ENCODE peak calls at places on chromosome 14, in five cellular contexts. R, E, S, I and O are unnamed samples.

GRCh38 chr14:56976211-56976610 is 165.9 kb upstream of the OTX2 start:
- DNase-seq in I (no peak), S (no peak), E (no peak), R (no peak), O (no peak)

GRCh38 chr14:68994056-68994455 is 15.0 kb upstream of the ACTN1 start:
- DNase-seq in S (no peak), R (no peak), E (no peak), I (no peak), O (no peak)

GRCh38 chr14:98984719-98985041 is 287.3 kb downstream of the BCL11B start:
- DNase-seq in R (no peak), E (no peak), S (no peak), I (no peak), O (no peak)

GRCh38 chr14:91888641-91889476 is 21.5 kb upstream of the TC2N start:
- DNase-seq in S (no peak), R (peak; percentile 64), I (peak; percentile 51), E (no peak), O (no peak)

GRCh38 chr14:91383439-91383838 is 34.2 kb downstream of the CCDC88C start:
- DNase-seq in S (no peak), E (no peak), I (no peak), R (no peak), O (no peak)

GRCh38 chr14:32073537-32074189 is 3.4 kb upstream of the ARHGAP5 start:
- DNase-seq in E (no peak), S (peak; percentile 56), R (peak; percentile 87), I (peak; percentile 82), O (no peak)

GRCh38 chr14:104562606-104563005 is 17.0 kb upstream of the C14orf180 start:
- DNase-seq in R (no peak), E (no peak), S (no peak), I (no peak), O (no peak)

GRCh38 chr14:90582166-90582565 is 185.3 kb downstream of the CALM1 start:
- DNase-seq in R (no peak), I (no peak), S (no peak), E (no peak), O (no peak)

GRCh38 chr14:65361920-65362319 is 50.6 kb upstream of the FUT8 start:
- DNase-seq in E (no peak), I (peak; percentile 90), R (peak; percentile 88), S (peak; percentile 25), O (no peak)

GRCh38 chr14:92646952-92647461 is 101.4 kb downstream of the LGMN start:
- DNase-seq in E (no peak), R (peak; percentile 86), S (no peak), I (peak; percentile 94), O (no peak)

GRCh38 chr14:73728106-73729014 is 14.2 kb upstream of the PNMA1 start:
- DNase-seq in I (peak; percentile 63), R (peak; percentile 84), E (peak; percentile 96), S (peak; percentile 85), O (peak; percentile 77)

GRCh38 chr14:101732128-101732527 is 29.4 kb upstream of the PPP2R5C start:
- DNase-seq in E (no peak), I (no peak), R (peak; percentile 20), S (no peak), O (no peak)

GRCh38 chr14:105507247-105507646 is 16.2 kb downstream of the TEDC1 start:
- DNase-seq in S (no peak), E (no peak), R (no peak), I (no peak), O (no peak)

GRCh38 chr14:100065942-100066574 is 836 bp downstream of the EVL start:
- DNase-seq in S (no peak), E (no peak), R (peak; percentile 37), I (no peak), O (no peak)

GRCh38 chr14:88468396-88468795 is 82.9 kb downstream of the SPATA7 start:
- DNase-seq in S (no peak), E (no peak), I (peak; percentile 92), R (peak; percentile 37), O (no peak)

GRCh38 chr14:103724116-103724515 is 8.5 kb downstream of the ZFYVE21 start:
- DNase-seq in S (peak; percentile 91), R (peak; percentile 64), E (no peak), I (peak; percentile 36), O (no peak)

GRCh38 chr14:38835874-38836273 is 267.2 kb downstream of the SEC23A start:
- DNase-seq in R (no peak), S (no peak), I (no peak), E (no peak), O (no peak)

GRCh38 chr14:96567289-96567899 is 65.2 kb downstream of the PAPOLA start:
- DNase-seq in I (peak; percentile 50), E (no peak), S (no peak), R (peak; percentile 51), O (no peak)

GRCh38 chr14:60653388-60653690 is 4.1 kb upstream of the SIX1 start:
- DNase-seq in I (no peak), R (no peak), E (no peak), S (no peak), O (no peak)

GRCh38 chr14:36503771-36504741 is 16.0 kb downstream of the NKX2-1 start:
- DNase-seq in I (no peak), R (no peak), S (no peak), E (peak; percentile 76), O (peak; percentile 18)

GRCh38 chr14:99602788-99603415 is 1.1 kb downstream of the CCDC85C start:
- DNase-seq in S (no peak), I (no peak), E (no peak), R (no peak), O (no peak)

GRCh38 chr14:77570706-77571293 is 45.6 kb downstream of the SPTLC2 start:
- DNase-seq in S (no peak), E (no peak), R (no peak), I (no peak), O (no peak)

GRCh38 chr14:77579065-77579464 is 37.4 kb downstream of the SPTLC2 start:
- DNase-seq in S (no peak), E (no peak), I (peak; percentile 54), R (peak; percentile 87), O (no peak)

GRCh38 chr14:77579760-77580159 is 36.7 kb downstream of the SPTLC2 start:
- DNase-seq in E (no peak), S (no peak), I (no peak), R (no peak), O (no peak)

GRCh38 chr14:77573964-77574363 is 42.5 kb downstream of the SPTLC2 start:
- DNase-seq in I (no peak), R (no peak), E (no peak), S (no peak), O (no peak)

GRCh38 chr14:77574446-77575125 is 41.9 kb downstream of the SPTLC2 start:
- DNase-seq in R (peak; percentile 18), E (no peak), S (no peak), I (peak; percentile 76), O (no peak)
- TF ChIP-seq CTCF in R (no peak), E (no peak), S (no peak), I (no peak), O (no peak)

GRCh38 chr14:22526744-22527143 is 62.3 kb downstream of the DAD1 start:
- DNase-seq in E (no peak), R (no peak), I (no peak), S (no peak), O (no peak)
- TF ChIP-seq CTCF in E (no peak), R (no peak), I (no peak), S (no peak), O (no peak)

DNA sequence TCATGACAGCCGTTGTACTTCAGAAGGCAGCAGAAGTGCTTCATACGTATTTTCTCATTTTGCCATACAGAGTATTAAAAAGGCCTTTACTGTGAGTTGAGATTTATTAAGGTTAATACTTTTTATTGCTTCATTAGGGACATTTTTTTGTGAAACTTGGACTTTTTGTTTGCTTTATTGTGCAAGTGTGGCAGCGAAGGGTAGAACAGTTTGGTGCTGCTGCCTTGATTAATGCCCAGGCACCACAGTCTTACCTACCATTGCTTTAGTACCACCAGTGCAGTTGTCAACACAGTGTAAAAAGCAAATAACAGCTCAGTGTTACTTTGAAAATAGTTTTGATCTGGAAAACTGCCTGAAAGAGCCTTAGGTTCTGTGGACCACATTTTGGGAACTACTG is 147.4 kb downstream of the PCNX1 start:
- DNase-seq in R (no peak), S (no peak), E (no peak), I (no peak), O (no peak)
- TF ChIP-seq CTCF in R (no peak), S (no peak), E (no peak), I (no peak), O (no peak)

DNA sequence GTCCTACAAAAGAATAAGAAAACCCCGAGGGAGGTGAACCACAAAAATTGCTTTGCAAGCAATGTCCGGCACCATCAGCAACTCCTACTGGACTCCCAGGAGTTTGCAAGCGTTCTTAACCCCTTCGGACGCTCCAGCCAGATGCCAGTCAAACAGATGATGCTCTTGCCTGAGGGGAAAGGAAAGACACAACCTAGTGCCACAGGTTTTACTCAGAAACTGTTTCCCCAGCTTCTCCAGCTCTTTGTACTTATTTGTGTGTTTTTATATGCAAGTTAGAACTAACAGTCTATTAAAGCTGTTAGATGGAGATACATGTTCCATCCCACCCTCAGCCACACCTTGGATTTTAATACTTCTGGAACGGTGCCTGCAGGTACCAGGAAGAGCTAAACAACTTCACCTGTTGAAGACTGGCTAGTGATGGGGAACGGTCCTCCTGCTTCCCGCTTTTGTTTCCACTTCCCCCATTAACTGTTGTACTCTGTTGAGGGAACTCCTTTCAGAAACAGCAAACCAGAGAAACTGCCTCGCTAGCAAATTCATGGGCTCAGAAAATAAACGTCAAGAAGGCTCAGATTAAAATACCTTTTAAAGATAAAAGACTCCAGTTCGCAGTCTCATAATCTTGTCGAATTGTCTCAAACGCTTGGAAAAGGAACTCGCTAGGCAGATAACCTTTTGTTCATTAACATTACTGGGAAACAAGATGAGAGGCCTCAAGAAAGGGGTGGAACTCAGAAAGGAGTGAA is 1.1 kb upstream of the FERMT2 start:
- DNase-seq in I (peak; percentile 80), R (peak; percentile 86), E (no peak), S (peak; percentile 64), O (no peak)
- TF ChIP-seq CTCF in I (peak; percentile 45), R (peak; percentile 62), E (no peak), S (peak; percentile 51), O (peak; percentile 47)

GRCh38 chr14:50855558-50855957 is 16.3 kb upstream of the ABHD12B start:
- DNase-seq in R (no peak), S (no peak), I (no peak), E (no peak), O (no peak)
- TF ChIP-seq CTCF in R (peak; percentile 13), S (no peak), I (peak; percentile 25), E (no peak), O (no peak)

GRCh38 chr14:22607291-22607690 is 9.2 kb downstream of the ABHD4 start:
- DNase-seq in E (no peak), S (no peak), I (peak; percentile 38), R (no peak), O (no peak)
- TF ChIP-seq CTCF in E (no peak), S (no peak), I (no peak), R (no peak), O (no peak)